ENCODE peak calls at places on chromosomes 2 and 18, in six cellular contexts. C, M, E, Q, A and B are unnamed samples.

GRCh38 chr2:182064024-182064880 is 78.6 kb downstream of the PPP1R1C start:
- DNase-seq in A (no peak), C (no peak), Q (peak), E (no peak), M (no peak), B (no peak)

GRCh38 chr2:233418761-233419625 is 64.7 kb downstream of the DGKD start:
- DNase-seq in C (peak), A (peak), M (no peak), Q (peak), E (no peak), B (peak)

GRCh38 chr2:27956895-27957294 is 66.4 kb downstream of the BABAM2 start:
- DNase-seq in C (peak), A (no peak), Q (peak), E (no peak), M (no peak), B (peak)

GRCh38 chr2:160652236-160652635 is 158.6 kb upstream of the RBMS1 start:
- DNase-seq in M (no peak), A (no peak), Q (peak), E (no peak), C (no peak), B (no peak)

GRCh38 chr2:94890234-94890633 is 19.0 kb downstream of the TEKT4 start:
- DNase-seq in A (no peak), E (no peak), Q (no peak), C (no peak), M (no peak), B (no peak)

GRCh38 chr2:196677404-196677803 is 37.9 kb downstream of the CCDC150 start:
- DNase-seq in C (peak), A (no peak), M (peak), Q (peak), E (no peak), B (peak)

GRCh38 chr2:111617299-111617803 is 266.6 kb downstream of the ANAPC1 start:
- DNase-seq in E (no peak), M (no peak), Q (peak), C (peak), A (peak), B (peak)

GRCh38 chr18:51235011-51235789 is 37.7 kb upstream of the MEX3C start:
- DNase-seq in E (no peak), A (no peak), C (peak), M (no peak), Q (peak), B (peak)

GRCh38 chr2:102107741-102108070 is 34.8 kb upstream of the IL1R1 start:
- DNase-seq in Q (peak), A (no peak), C (no peak), M (no peak), E (no peak), B (no peak)

GRCh38 chr2:240644859-240645301 is 19.6 kb downstream of the GPR35 start:
- DNase-seq in M (peak), E (no peak), A (no peak), C (no peak), Q (no peak), B (no peak)

GRCh38 chr18:76573325-76574025 is 78.4 kb upstream of the ZNF516 start:
- DNase-seq in Q (peak), A (no peak), E (no peak), M (no peak), C (peak), B (peak)

GRCh38 chr18:54530285-54530684 is 60.8 kb upstream of the DYNAP start:
- DNase-seq in Q (no peak), M (no peak), C (no peak), E (no peak), A (no peak), B (no peak)

GRCh38 chr2:32711908-32712307 is 84.1 kb downstream of the TTC27 start:
- DNase-seq in A (no peak), E (no peak), Q (no peak), C (no peak), M (no peak), B (no peak)

GRCh38 chr2:114027437-114027836 is 137.5 kb downstream of the ACTR3 start:
- DNase-seq in A (no peak), M (no peak), E (no peak), Q (no peak), C (no peak), B (no peak)

GRCh38 chr2:205612661-205613060 is 69.6 kb upstream of the NRP2 start:
- DNase-seq in M (peak), E (peak), A (no peak), Q (peak), C (no peak), B (no peak)
- H3K4me2 ChIP-seq in M (no peak), E (no peak), A (no peak), Q (no peak), C (no peak), B (no peak)

DNA sequence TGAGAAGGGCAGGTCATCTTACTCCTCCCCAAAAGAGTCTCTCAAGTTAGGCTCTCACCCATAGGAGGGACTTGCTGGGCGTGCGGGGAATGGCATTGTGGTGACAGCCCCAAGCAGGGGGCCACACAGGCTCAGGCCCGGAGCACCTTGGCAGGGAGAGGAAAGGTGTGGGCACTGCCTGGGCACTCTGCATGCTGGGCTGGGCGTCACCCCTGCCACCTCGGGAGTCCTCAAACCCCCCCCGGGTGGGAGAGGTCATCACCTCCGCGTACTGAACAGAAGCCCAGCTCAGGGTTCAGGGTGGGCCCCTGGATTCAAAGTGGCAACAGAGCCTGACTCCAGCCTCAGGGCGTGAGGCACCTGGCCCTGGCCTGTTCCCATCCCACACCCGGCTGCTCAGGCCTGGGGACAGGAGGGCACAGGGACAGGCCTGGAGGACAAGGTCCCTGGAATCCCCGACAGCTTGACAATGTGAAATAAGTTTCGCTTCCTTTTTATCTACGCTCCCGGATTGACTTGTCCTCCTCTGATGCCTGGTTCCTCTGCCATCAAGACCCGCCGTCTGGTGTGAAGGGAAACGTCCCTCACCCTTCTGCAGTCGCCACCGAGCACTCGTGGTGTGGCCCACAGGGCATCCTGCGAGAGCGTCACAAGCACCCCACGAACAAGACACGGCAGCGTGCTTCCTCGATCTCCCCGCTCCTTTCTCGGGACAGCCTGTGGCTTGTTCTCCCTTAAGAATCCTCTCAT is 97.8 kb downstream of the HDAC4 start:
- DNase-seq in A (no peak), E (no peak), Q (no peak), M (no peak), C (no peak), B (no peak)
- H3K9ac ChIP-seq in A (no peak), E (peak), Q (no peak), M (no peak), C (no peak), B (no peak)

GRCh38 chr18:67924656-67925055 is 408.1 kb upstream of the DSEL start:
- DNase-seq in A (no peak), Q (no peak), M (no peak), C (no peak), E (no peak), B (no peak)

GRCh38 chr18:67916142-67916541 is 399.6 kb upstream of the DSEL start:
- DNase-seq in A (no peak), M (no peak), E (no peak), C (no peak), Q (peak), B (peak)

GRCh38 chr18:67919316-67919715 is 402.8 kb upstream of the DSEL start:
- DNase-seq in A (no peak), M (no peak), E (no peak), Q (peak), C (no peak), B (peak)
- H2AFZ ChIP-seq in A (no peak), M (no peak), E (no peak), Q (no peak), C (no peak), B (no peak)

GRCh38 chr2:83531211-83531610 is 927.9 kb downstream of the SUCLG1 start:
- DNase-seq in M (no peak), A (no peak), E (no peak), C (no peak), Q (peak), B (no peak)

GRCh38 chr2:83536489-83537020 is 922.5 kb downstream of the SUCLG1 start:
- DNase-seq in A (no peak), M (no peak), Q (no peak), E (no peak), C (no peak), B (no peak)
- H3K4me2 ChIP-seq in A (no peak), M (no peak), Q (no peak), E (no peak), C (no peak), B (no peak)

DNA sequence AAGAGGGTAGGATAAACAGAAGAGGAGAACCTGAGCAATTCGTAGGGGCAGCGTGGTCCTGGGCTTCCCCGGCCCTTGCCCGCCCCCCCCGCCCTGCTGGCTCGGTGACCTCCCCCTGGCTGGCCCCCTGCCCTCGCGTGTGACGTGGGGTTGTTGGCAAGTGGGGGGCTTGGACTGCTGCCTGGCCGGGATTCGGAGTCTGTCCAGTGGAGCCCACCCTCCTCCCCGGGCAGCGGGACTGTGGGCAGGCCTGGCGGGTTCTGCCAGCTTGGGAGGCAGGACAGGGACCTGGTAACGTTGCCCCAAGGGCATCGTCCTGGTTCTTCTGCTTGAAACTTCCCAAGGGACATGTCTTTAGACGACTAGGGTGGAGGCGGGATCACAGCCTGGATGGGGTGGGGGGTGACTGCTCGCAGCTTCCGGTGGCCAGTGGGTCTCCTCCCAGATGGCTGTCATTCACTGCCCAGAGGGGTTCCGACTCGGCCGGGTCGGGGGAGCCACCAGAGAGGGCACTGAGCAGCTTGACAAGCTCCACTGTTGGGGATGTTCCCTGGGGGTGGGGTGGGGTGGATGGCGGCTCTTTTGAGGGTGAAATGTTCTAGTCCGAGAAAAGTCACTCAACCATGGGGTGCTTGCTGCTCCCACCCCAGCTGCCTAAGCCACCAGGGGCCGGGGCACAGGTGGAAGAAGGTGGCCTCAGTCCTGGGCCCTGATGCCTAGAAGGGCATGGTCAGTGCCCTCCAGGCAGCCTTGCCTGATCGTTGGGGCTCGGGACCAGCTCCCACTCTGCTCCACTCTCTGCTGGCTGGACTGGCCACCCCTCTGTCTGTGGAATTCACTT is 4.2 kb upstream of the HS6ST1 start:
- DNase-seq in M (peak), C (no peak), Q (no peak), A (no peak), E (no peak), B (no peak)
- H3K9ac ChIP-seq in M (no peak), C (peak), Q (peak), A (peak), E (peak), B (no peak)

DNA sequence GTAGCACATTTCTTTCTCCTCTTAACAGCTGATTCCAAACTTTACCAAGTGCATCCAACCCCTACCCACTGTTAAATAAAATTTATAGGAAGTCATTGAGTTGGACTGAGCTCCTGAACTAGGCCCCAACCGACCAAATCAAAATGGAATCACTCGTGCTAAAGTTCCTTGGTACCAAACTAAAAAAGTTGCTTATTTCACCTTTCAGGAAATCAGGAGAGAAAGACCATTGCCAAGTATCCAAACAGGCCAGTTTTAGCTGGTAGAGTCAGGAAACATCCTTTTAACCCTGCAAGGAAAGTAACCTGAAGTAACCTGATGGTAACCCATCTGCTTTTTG is 10.5 kb upstream of the GALNT5 start:
- DNase-seq in Q (no peak), E (no peak), M (no peak), C (no peak), A (no peak), B (no peak)
- H2AFZ ChIP-seq in Q (no peak), E (peak), M (peak), C (no peak), A (peak), B (peak)

GRCh38 chr18:22872894-22873537 is 60.1 kb upstream of the RBBP8 start:
- DNase-seq in E (no peak), Q (no peak), C (peak), A (no peak), M (no peak), B (no peak)
- H3K4me2 ChIP-seq in E (no peak), Q (peak), C (no peak), A (no peak), M (no peak), B (no peak)

GRCh38 chr2:191691898-191692297 is 14.0 kb downstream of the NABP1 start:
- DNase-seq in E (no peak), A (no peak), M (no peak), C (no peak), Q (no peak), B (no peak)

GRCh38 chr2:191691016-191691725 is 13.2 kb downstream of the NABP1 start:
- DNase-seq in E (peak), M (peak), Q (peak), C (peak), A (peak), B (peak)

GRCh38 chr2:191692502-191693115 is 14.7 kb downstream of the NABP1 start:
- DNase-seq in E (no peak), M (no peak), Q (no peak), A (no peak), C (no peak), B (no peak)

GRCh38 chr2:191693778-191694177 is 15.8 kb downstream of the NABP1 start:
- DNase-seq in E (no peak), C (no peak), A (no peak), M (no peak), Q (no peak), B (no peak)

GRCh38 chr2:191693151-191693550 is 15.2 kb downstream of the NABP1 start:
- DNase-seq in A (no peak), M (no peak), Q (no peak), E (no peak), C (no peak), B (no peak)
- H3K9ac ChIP-seq in A (no peak), M (no peak), Q (no peak), E (no peak), C (peak), B (no peak)

DNA sequence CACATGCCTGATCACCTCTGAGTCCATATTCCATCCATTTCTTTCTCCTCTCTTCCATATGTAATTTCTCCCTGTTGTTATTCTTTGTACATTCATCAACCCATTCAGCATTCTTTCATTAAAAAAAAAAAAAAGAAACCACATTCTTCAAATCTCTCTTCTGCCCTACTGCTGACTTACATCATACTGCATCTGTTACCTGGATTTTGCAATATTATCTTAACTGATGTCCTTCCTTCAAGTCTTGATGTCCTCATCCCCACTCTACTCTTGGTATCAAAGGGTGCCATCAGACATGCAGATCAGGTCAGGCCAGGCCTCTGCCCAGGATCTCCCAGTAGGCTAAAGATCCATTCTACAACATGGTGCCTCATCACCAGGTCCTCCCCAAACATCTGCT is 90.6 kb downstream of the SGPP2 start:
- DNase-seq in A (no peak), Q (no peak), E (no peak), C (no peak), M (no peak), B (no peak)
- H2AFZ ChIP-seq in A (no peak), Q (no peak), E (no peak), C (no peak), M (no peak), B (no peak)

GRCh38 chr18:42437646-42438045 is 482.6 kb downstream of the PIK3C3 start:
- DNase-seq in A (no peak), M (no peak), E (no peak), C (no peak), Q (peak), B (no peak)

GRCh38 chr18:42437001-42437400 is 482.0 kb downstream of the PIK3C3 start:
- DNase-seq in A (no peak), Q (no peak), E (no peak), C (no peak), M (no peak), B (no peak)

DNA sequence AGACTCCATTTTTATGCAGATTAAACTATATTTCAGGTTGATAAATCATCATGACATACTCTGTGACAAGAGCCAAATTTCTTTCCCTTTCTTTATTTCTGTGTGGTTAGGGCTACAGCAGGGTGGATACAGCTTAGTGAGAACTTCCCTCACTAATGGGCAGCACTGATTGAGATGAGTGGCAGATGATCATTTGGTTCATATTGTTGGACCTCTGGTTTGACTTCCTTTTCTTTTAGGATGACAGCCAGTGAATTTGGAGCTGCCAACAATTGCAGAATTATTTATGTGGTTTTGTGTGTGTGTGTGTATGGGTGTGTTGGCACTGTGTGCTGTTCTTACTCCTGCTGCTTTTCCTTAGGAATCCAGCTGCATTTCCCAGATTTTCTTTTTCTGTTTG is 481.3 kb downstream of the PIK3C3 start:
- DNase-seq in M (no peak), C (no peak), A (no peak), E (no peak), Q (peak), B (no peak)
- H3K4me2 ChIP-seq in M (no peak), C (no peak), A (no peak), E (no peak), Q (no peak), B (no peak)